ENCODE peak calls at places on chromosomes 12 and 14, in five cellular contexts. O is left ventricle myocardium inferior, R is fibroblast of mammary gland, F is GM23338, U is body of pancreas. X is an unnamed sample.

GRCh38 chr12:80811957-80812708 is 95.4 kb downstream of the MYF5 start:
- DNase-seq in F (no peak), O (no peak), R (no peak), U (no peak), X (no peak)

GRCh38 chr12:90099288-90099687 is 390.6 kb upstream of the ATP2B1 start:
- DNase-seq in U (no peak), O (no peak), R (peak), F (no peak), X (no peak)

GRCh38 chr12:131682511-131682895 is 28.4 kb upstream of the SFSWAP start:
- DNase-seq in O (no peak), F (no peak), R (no peak), U (no peak), X (no peak)

GRCh38 chr12:106296179-106296877 is 6.2 kb upstream of the TCP11L2 start:
- DNase-seq in U (no peak), F (no peak), R (peak), O (no peak), X (no peak)

GRCh38 chr12:101773560-101774206 is 34.4 kb upstream of the SYCP3 start:
- DNase-seq in U (peak), F (peak), O (peak), R (peak), X (peak)

GRCh38 chr14:50790568-50790967 is 40.4 kb downstream of the NIN start:
- DNase-seq in U (no peak), R (no peak), O (no peak), F (no peak), X (no peak)

GRCh38 chr12:83018063-83018462 is 331.4 kb downstream of the TMTC2 start:
- DNase-seq in F (no peak), R (no peak), U (no peak), O (no peak), X (no peak)

GRCh38 chr14:82046512-82047226 is 513.0 kb upstream of the SEL1L start:
- DNase-seq in O (no peak), R (no peak), F (no peak), U (no peak), X (no peak)

GRCh38 chr12:99455350-99456037 is 192.1 kb upstream of the GARIN6 start:
- DNase-seq in U (no peak), R (peak), O (no peak), F (peak), X (no peak)

GRCh38 chr12:47079365-47079893 is at the start of gene PCED1B:
- DNase-seq in U (peak), F (peak), R (peak), O (peak), X (peak)

GRCh38 chr14:65290830-65291229 is 121.7 kb upstream of the FUT8 start:
- DNase-seq in U (no peak), R (peak), O (no peak), F (no peak), X (no peak)

GRCh38 chr12:27906658-27907473 is 65.7 kb downstream of the PTHLH start:
- DNase-seq in O (no peak), F (no peak), R (peak), U (no peak), X (no peak)

GRCh38 chr12:84484796-84485195 is 427.8 kb downstream of the SLC6A15 start:
- DNase-seq in R (no peak), O (no peak), U (no peak), F (no peak), X (no peak)

GRCh38 chr12:102824218-102824835 is 92.7 kb downstream of the PAH start:
- DNase-seq in R (peak), U (peak), F (peak), O (peak), X (peak)

GRCh38 chr12:6197996-6198395 is 2.2 kb upstream of the CD9 start:
- DNase-seq in R (no peak), O (no peak), U (no peak), F (peak), X (no peak)

GRCh38 chr14:65100905-65101541 is 1.3 kb downstream of the MAX start:
- DNase-seq in R (peak), F (no peak), U (no peak), O (no peak), X (no peak)

GRCh38 chr12:108847705-108848104 is 9.7 kb downstream of the SSH1 start:
- DNase-seq in U (no peak), F (no peak), O (no peak), R (no peak), X (no peak)

GRCh38 chr12:94615284-94616216 is 34.8 kb downstream of the TMCC3 start:
- DNase-seq in R (peak), F (no peak), U (peak), O (peak), X (no peak)

GRCh38 chr12:83818888-83819287 is 1093.7 kb downstream of the SLC6A15 start:
- DNase-seq in F (no peak), O (no peak), U (no peak), R (peak), X (peak)

GRCh38 chr14:80055912-80056801 is 155.1 kb downstream of the DIO2 start:
- DNase-seq in F (peak), U (peak), O (no peak), R (peak), X (no peak)

GRCh38 chr12:88833641-88834116 is 253.4 kb upstream of the KITLG start:
- DNase-seq in R (no peak), F (no peak), U (no peak), O (no peak), X (no peak)

GRCh38 chr12:7905071-7905470 is 30.9 kb downstream of the SLC2A3 start:
- DNase-seq in F (no peak), R (peak), O (no peak), U (no peak), X (no peak)

DNA sequence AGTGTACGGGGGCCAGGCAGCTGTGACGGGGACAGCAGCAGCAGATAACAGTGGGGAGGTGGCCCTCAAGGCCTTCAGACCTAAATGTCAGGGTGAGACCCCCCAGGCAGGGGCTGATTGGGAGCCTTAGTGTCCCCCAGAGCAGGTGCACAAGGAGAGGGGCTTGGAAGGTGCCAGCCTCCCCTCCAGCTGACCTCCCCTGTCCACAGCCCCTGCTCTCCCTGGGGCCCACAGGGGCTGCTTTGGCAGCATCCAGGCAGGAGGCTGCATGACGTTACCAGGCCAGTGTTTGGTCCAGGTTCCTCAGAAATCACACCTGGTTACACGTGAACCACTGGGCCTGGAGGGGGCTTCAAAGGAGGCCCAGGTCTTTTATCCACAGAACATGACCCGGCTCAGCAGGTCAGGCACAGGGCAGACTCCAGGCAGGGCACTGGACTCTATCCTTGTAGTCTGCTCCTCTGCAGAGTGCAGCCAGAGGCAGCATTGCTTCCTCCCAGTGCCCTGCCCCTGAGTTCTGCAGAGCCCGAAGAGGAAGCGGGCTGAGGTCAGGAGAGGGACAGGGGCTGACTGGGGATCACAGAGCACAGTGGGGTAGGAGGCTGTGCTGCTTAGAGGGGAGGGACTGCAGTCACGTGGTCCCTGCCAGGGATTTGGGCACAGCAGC is 2.6 kb upstream of the TRMT61A start:
- DNase-seq in R (no peak), O (no peak), F (no peak), U (no peak), X (no peak)
- H3K4me3 ChIP-seq in R (no peak), O (no peak), F (no peak), U (no peak), X (no peak)

GRCh38 chr12:92518071-92518470 is 184.7 kb upstream of the PLEKHG7 start:
- DNase-seq in U (no peak), F (no peak), R (no peak), O (no peak), X (no peak)
- H3K4me3 ChIP-seq in U (no peak), F (no peak), R (no peak), O (no peak), X (no peak)

GRCh38 chr14:76376409-76376877 is 506 bp downstream of the ESRRB start:
- DNase-seq in R (no peak), O (no peak), U (no peak), F (no peak), X (no peak)

GRCh38 chr14:76377675-76378074 is 1.7 kb downstream of the ESRRB start:
- DNase-seq in F (peak), U (no peak), R (no peak), O (no peak), X (no peak)

GRCh38 chr14:76376001-76376404 is at the start of gene ESRRB:
- DNase-seq in O (no peak), R (peak), U (no peak), F (peak), X (no peak)

GRCh38 chr14:76375484-76375883 is 453 bp upstream of the ESRRB start:
- DNase-seq in U (no peak), O (no peak), R (peak), F (no peak), X (no peak)

DNA sequence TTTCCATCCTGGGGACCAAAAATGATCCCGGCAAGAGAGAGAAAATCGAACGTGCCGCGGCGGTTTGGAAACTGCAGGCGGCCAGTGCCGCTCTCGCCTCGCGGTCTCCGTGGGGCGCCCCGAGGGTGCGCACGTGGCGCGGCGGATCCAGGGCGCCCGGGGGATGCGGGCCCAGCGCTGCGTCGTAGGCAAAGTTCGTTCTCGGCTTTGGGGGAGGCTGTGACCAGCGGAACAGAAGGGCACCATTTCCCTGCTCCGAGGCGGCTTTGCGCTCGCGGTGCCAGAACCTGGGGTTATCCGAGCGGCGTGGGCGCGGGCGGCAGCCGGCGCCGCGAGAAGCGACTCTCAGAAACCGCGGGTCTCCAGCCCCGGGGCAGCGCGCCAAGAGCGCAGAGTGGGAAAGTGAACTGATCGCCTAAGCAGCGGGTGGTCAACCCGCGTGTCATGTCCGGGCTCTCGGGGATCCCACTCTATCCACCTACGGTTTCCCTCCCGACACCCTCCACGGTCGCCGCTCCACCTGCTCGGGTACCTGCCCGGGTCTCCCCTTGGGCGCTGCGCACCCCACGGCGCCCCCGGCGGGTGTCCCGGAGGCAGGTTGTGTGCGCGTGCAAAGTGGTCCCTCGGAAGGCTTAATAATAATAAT is 1.1 kb downstream of the ESRRB start:
- DNase-seq in F (no peak), U (no peak), R (no peak), O (no peak), X (no peak)
- H3K4me3 ChIP-seq in F (peak), U (peak), R (no peak), O (peak), X (peak)

GRCh38 chr12:128057586-128057985 is 209.4 kb upstream of the TMEM132C start:
- DNase-seq in U (no peak), F (no peak), R (no peak), O (no peak), X (no peak)
- H3K4me3 ChIP-seq in U (no peak), F (no peak), R (no peak), O (no peak), X (no peak)

GRCh38 chr14:22838631-22839041 is 2.3 kb downstream of the MMP14 start:
- DNase-seq in R (peak), U (no peak), O (no peak), F (no peak), X (peak)

GRCh38 chr14:22837750-22838538 is 1.6 kb downstream of the MMP14 start:
- DNase-seq in U (no peak), O (peak), F (peak), R (peak), X (no peak)

GRCh38 chr14:22836301-22837058 is at the start of gene MMP14:
- DNase-seq in F (peak), R (peak), O (peak), U (peak), X (peak)

GRCh38 chr14:22835505-22835904 is 880 bp upstream of the MMP14 start:
- DNase-seq in U (no peak), R (no peak), O (no peak), F (no peak), X (no peak)

GRCh38 chr14:22837059-22837749 is 819 bp downstream of the MMP14 start:
- DNase-seq in U (peak), R (peak), F (peak), O (peak), X (peak)
- H3K4me3 ChIP-seq in U (peak), R (peak), F (peak), O (peak), X (peak)

GRCh38 chr14:86091811-86092210 is 561.9 kb downstream of the FLRT2 start:
- DNase-seq in F (peak), O (no peak), U (no peak), R (no peak), X (no peak)

GRCh38 chr14:86086962-86087361 is 557.0 kb downstream of the FLRT2 start:
- DNase-seq in R (no peak), O (no peak), F (no peak), U (no peak), X (no peak)

GRCh38 chr14:86088156-86088555 is 558.2 kb downstream of the FLRT2 start:
- DNase-seq in F (no peak), U (no peak), R (no peak), O (no peak), X (no peak)

GRCh38 chr14:86087377-86087776 is 557.4 kb downstream of the FLRT2 start:
- DNase-seq in O (no peak), F (no peak), U (no peak), R (no peak), X (no peak)
- H3K4me3 ChIP-seq in O (no peak), F (no peak), U (no peak), R (no peak), X (no peak)

X was measured in left lung.